ENCODE peak calls at places on chromosomes 4 and X, in six cellular contexts. K is AG04449, Y is HL-60, V is B cell, F is ovary, B is HFFc6. J is an unnamed sample.

GRCh38 chrX:1453951-1454785 is 1.5 kb upstream of the ASMTL start:
- DNase-seq in K (peak), Y (peak), V (peak), F (peak), B (peak), J (peak)

GRCh38 chr4:188399834-188400233 is 260.6 kb downstream of the TRIML1 start:
- DNase-seq in K (no peak), Y (no peak), V (no peak), F (no peak), B (no peak), J (no peak)

GRCh38 chrX:22135994-22136684 is 104.0 kb downstream of the PHEX start:
- DNase-seq in K (no peak), Y (peak), V (peak), F (no peak), B (peak), J (no peak)

GRCh38 chr4:1382776-1383727 is 23.2 kb downstream of the NKX1-1 start:
- DNase-seq in K (no peak), Y (no peak), V (no peak), F (no peak), B (no peak), J (no peak)

GRCh38 chr4:79913581-79913980 is 159.4 kb downstream of the ANTXR2 start:
- DNase-seq in K (peak), Y (no peak), V (no peak), F (no peak), B (peak), J (no peak)

GRCh38 chr4:55080174-55080865 is 45.1 kb downstream of the KDR start:
- DNase-seq in K (peak), Y (no peak), V (no peak), F (no peak), B (peak), J (peak)

GRCh38 chr4:159366966-159367365 is 264.1 kb downstream of the RAPGEF2 start:
- DNase-seq in K (no peak), Y (no peak), V (no peak), F (no peak), B (no peak), J (no peak)

GRCh38 chr4:74166135-74166534 is 8.2 kb downstream of the MTHFD2L start:
- DNase-seq in K (no peak), Y (no peak), V (no peak), F (no peak), B (no peak), J (no peak)

GRCh38 chr4:5823542-5824211 is 69.2 kb downstream of the CRMP1 start:
- DNase-seq in K (no peak), Y (no peak), V (no peak), F (no peak), B (no peak), J (no peak)

DNA sequence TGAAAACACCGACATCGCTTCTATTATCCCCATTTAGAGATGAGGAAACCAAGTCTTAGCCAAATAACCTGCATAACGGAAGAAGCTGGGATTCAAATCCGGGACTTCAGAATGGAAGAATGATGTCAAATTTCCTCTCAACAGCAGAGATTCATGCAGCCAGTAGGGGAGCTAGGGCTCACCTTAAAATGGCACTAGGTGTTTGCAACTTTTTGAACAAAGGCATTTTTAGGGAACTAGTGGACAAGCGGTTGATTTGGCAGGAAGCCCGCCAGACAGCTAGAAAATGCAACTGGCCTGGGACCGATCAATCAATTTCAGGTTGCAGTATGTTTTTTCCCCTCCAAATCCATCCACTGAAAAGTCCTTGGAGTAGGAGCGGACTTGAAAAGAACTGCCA is 224.2 kb downstream of the PTTG2 start:
- DNase-seq in K (no peak), Y (no peak), V (no peak), F (no peak), B (no peak), J (no peak)
- TF ChIP-seq CTCF in K (no peak), Y (no peak), V (no peak), F (no peak), B (peak), J (peak)

DNA sequence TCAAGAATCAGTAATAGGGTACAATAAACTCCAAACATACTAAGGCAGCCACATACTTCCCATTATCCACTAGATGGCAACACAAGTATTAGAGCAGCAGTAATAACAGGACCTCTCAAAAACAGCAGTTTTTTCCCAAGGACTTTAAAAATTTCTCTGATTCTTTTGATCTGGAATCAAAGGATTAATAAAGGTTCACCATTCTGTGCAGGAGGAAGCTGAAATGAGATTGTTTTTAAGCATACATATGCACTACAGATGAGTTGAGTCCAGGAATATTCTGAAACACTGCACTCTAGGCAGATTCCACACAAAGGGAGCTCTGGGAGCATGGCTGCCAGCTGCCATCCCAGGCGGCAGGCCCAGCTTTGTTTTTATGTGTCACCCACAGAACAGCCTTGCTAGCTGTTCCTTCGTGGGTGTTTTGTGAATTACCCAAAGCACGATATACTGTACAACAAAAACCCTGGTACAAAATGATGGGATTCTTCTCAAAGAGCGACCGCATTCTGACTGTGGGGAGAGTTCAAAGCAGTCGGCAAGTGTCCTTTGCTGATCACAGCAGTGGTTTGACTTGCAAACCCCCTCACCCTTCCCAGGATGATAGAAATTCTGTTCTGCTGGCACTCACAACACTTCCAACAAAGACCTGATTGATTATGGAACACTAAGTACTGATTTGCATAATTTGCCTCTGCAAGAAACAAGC is 61.0 kb downstream of the STX18 start:
- DNase-seq in K (no peak), Y (no peak), V (no peak), F (no peak), B (peak), J (no peak)
- TF ChIP-seq CTCF in K (peak), Y (no peak), V (no peak), F (no peak), B (peak), J (peak)

DNA sequence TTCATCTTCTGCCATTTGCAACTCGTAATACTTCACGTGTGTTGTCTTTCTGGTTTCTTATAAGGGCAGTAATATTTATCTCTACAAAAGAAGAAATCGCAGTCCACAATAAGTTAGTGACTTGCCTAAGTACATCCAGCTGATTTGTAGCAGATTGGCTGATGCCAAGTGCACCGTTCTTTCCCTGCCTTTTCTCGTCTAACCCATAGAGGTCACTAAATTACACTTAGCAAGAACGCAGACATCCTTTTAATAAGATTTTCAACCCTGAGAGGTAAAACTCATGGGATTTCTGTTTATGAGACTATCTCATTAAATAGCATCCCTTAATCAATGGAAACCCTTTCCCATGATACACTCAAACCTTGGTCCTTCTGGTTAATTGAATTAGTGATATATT is 408.6 kb upstream of the ACTRT1 start:
- DNase-seq in K (no peak), Y (no peak), V (no peak), F (no peak), B (no peak), J (no peak)
- TF ChIP-seq CTCF in K (no peak), Y (no peak), V (no peak), F (no peak), B (no peak), J (no peak)

GRCh38 chr4:164716901-164717300 is 37.0 kb upstream of the SMIM31 start:
- DNase-seq in K (no peak), Y (no peak), V (no peak), F (no peak), B (no peak), J (no peak)
- TF ChIP-seq CTCF in K (no peak), Y (peak), V (no peak), F (no peak), B (no peak), J (no peak)

GRCh38 chrX:119954374-119954773 is 10.8 kb upstream of the NKAP start:
- DNase-seq in K (no peak), Y (no peak), V (no peak), F (no peak), B (no peak), J (no peak)

GRCh38 chrX:119943185-119943988 is at the start of gene NKAP:
- DNase-seq in K (peak), Y (peak), V (peak), F (peak), B (peak), J (peak)

GRCh38 chrX:119945481-119945880 is 1.9 kb upstream of the NKAP start:
- DNase-seq in K (no peak), Y (no peak), V (no peak), F (no peak), B (no peak), J (no peak)

GRCh38 chrX:119942831-119943184 is 743 bp downstream of the NKAP start:
- DNase-seq in K (no peak), Y (no peak), V (no peak), F (no peak), B (no peak), J (no peak)

DNA sequence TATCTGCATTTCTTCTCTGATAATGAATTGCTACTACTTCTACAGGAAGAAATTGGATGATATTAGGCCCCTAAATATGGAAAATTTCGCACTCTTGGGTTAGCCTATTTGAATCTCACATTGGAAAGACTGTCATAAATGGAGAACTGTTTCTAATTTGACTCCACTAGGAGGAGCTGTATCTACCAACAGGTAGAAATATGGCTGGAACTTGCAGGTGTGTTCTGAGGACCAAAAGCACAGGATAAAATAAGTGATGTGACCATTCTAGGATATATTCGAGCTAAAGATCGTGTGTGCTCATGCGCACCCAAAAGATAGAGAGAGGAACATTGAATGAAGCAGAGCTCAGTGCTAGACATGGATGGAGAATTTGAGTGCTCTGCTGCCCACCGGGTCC is 4.8 kb upstream of the NKAP start:
- DNase-seq in K (no peak), Y (no peak), V (no peak), F (no peak), B (no peak), J (no peak)
- TF ChIP-seq CTCF in K (no peak), Y (no peak), V (no peak), F (no peak), B (peak), J (no peak)

GRCh38 chr4:182208651-182209050 is 34.6 kb upstream of the TENM3 start:
- DNase-seq in K (no peak), Y (no peak), V (no peak), F (no peak), B (no peak), J (no peak)
- TF ChIP-seq CTCF in K (no peak), Y (no peak), V (no peak), F (no peak), B (no peak), J (no peak)

GRCh38 chr4:16764622-16765021 is 133.8 kb downstream of the LDB2 start:
- DNase-seq in K (no peak), Y (no peak), V (no peak), F (no peak), B (no peak), J (no peak)
- TF ChIP-seq CTCF in K (peak), Y (no peak), V (no peak), F (no peak), B (peak), J (peak)

J was measured in AG09319.